ENCODE peak calls at places on chromosomes 11 and 22, in eight cellular contexts. X is Panc1; K is CD8-positive, alpha-beta memory T cell; T is prostate gland; B is hepatocyte; G is aorta; Y is lung; H is stomach. W is an unnamed sample. For H3K4me1, the result is how much of the 10 kb centered on the place peaks cover.

GRCh38 chr11:73521621-73522020 is 76.3 kb downstream of the FAM168A start:
- DNase-seq in T (no peak), Y (no peak), B (no peak), K (no peak), G (no peak), H (no peak), X (no peak), W (no peak)

GRCh38 chr11:44623716-44624491 is 58.4 kb downstream of the CD82 start:
- DNase-seq in H (peak), G (peak), B (peak), X (no peak), K (no peak), Y (peak), T (peak), W (no peak)

GRCh38 chr11:10322830-10323792 is 18.2 kb downstream of the ADM start:
- DNase-seq in K (peak), X (peak), Y (no peak), T (peak), H (peak), G (peak), B (peak), W (no peak)

GRCh38 chr11:10540546-10540914 is 457 bp downstream of the RNF141 start:
- DNase-seq in T (peak), K (no peak), Y (peak), G (no peak), X (no peak), B (peak), H (peak), W (no peak)

GRCh38 chr11:8913961-8914660 is 3.1 kb downstream of the AKIP1 start:
- DNase-seq in G (no peak), X (no peak), H (no peak), K (peak), B (peak), Y (no peak), T (no peak), W (no peak)

GRCh38 chr22:39607093-39607492 is 36.5 kb downstream of the CACNA1I start:
- DNase-seq in B (no peak), T (no peak), G (no peak), Y (no peak), H (no peak), X (no peak), K (no peak), W (no peak)

GRCh38 chr22:39967996-39968968 is 8.1 kb downstream of the TMA7B start:
- DNase-seq in B (no peak), X (no peak), G (no peak), Y (no peak), H (no peak), K (no peak), T (peak), W (no peak)

GRCh38 chr11:19719960-19720359 is 7.3 kb downstream of the NAV2 start:
- DNase-seq in X (no peak), K (no peak), Y (no peak), B (no peak), H (no peak), T (no peak), G (no peak), W (no peak)

GRCh38 chr11:75425422-75425821 is 7.6 kb downstream of the KLHL35 start:
- DNase-seq in H (no peak), G (peak), X (no peak), Y (no peak), K (no peak), T (no peak), B (no peak), W (no peak)

GRCh38 chr22:31248138-31248745 is 36.1 kb downstream of the LIMK2 start:
- DNase-seq in H (peak), B (peak), X (no peak), T (peak), K (peak), Y (peak), G (peak), W (no peak)

GRCh38 chr11:102911758-102912481 is 37.1 kb upstream of the MMP12 start:
- DNase-seq in T (no peak), Y (no peak), G (no peak), X (no peak), K (no peak), B (no peak), H (no peak), W (no peak)

GRCh38 chr11:69007978-69008381 is 5.1 kb downstream of the MRGPRF start:
- DNase-seq in Y (no peak), B (peak), H (no peak), K (no peak), G (peak), X (no peak), T (no peak), W (no peak)

GRCh38 chr11:35141538-35141937 is 2.6 kb downstream of the CD44 start:
- DNase-seq in Y (peak), G (peak), K (no peak), H (peak), B (no peak), X (no peak), T (peak), W (no peak)

GRCh38 chr11:128548655-128549255 is 38.6 kb downstream of the ETS1 start:
- DNase-seq in X (no peak), B (peak), T (no peak), K (no peak), H (peak), G (peak), Y (peak), W (no peak)

GRCh38 chr11:9688716-9689511 is 25.0 kb downstream of the SWAP70 start:
- DNase-seq in Y (no peak), B (peak), T (peak), G (no peak), H (no peak), X (peak), K (no peak), W (no peak)

GRCh38 chr22:29956680-29957079 is 73.7 kb downstream of the MTMR3 start:
- DNase-seq in B (no peak), Y (no peak), H (no peak), X (no peak), K (no peak), T (no peak), G (no peak), W (no peak)

GRCh38 chr11:68314203-68314885 is 2.0 kb downstream of the LRP5 start:
- DNase-seq in Y (no peak), G (no peak), H (no peak), T (no peak), B (no peak), X (no peak), K (no peak), W (no peak)

GRCh38 chr22:47165998-47166397 is 403.5 kb downstream of the TBC1D22A start:
- DNase-seq in G (no peak), X (no peak), K (no peak), B (no peak), H (no peak), Y (no peak), T (no peak), W (no peak)

GRCh38 chr11:35887737-35888136 is 56.1 kb upstream of the LDLRAD3 start:
- DNase-seq in H (no peak), Y (no peak), K (no peak), G (no peak), X (no peak), T (no peak), B (no peak), W (no peak)

GRCh38 chr11:77147668-77148321 is 19.7 kb downstream of the MYO7A start:
- DNase-seq in H (peak), T (no peak), G (no peak), B (peak), X (no peak), Y (no peak), K (peak), W (no peak)
- H3K27ac ChIP-seq in H (no peak), T (no peak), G (no peak), B (no peak), X (no peak), Y (no peak), K (no peak), W (no peak)

GRCh38 chr11:117794772-117795629 is 2.0 kb downstream of the DSCAML1 start:
- DNase-seq in Y (no peak), B (no peak), X (no peak), T (no peak), G (no peak), K (no peak), H (no peak), W (no peak)

GRCh38 chr11:117793521-117793920 is 3.5 kb downstream of the DSCAML1 start:
- DNase-seq in G (no peak), B (no peak), X (no peak), T (no peak), K (no peak), Y (no peak), H (no peak), W (no peak)

GRCh38 chr11:117792992-117793391 is 4.0 kb downstream of the DSCAML1 start:
- DNase-seq in B (no peak), K (no peak), X (no peak), T (no peak), G (no peak), H (no peak), Y (no peak), W (no peak)

GRCh38 chr11:117794144-117794543 is 2.9 kb downstream of the DSCAML1 start:
- DNase-seq in X (no peak), H (no peak), K (no peak), T (no peak), G (no peak), B (no peak), Y (no peak), W (no peak)

DNA sequence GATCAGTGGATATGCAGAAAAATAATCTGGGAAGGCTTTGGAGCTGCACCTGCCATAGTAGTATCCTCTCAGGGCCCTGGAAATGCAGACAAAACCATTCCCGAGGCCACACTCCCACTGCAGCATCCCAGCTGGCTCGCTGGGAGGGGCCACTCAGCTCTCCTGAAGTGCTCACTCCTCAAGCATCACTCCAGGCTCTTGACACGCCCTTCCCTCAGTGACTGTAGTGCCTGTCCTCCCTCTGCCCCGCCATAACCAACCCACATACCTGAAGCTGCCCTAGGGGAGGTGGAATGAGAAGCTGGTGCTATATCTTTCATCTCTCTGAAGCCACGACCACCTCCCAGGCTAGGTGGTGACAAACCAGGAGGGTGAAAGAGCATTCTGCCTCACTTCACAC is 4.8 kb downstream of the DSCAML1 start:
- DNase-seq in T (no peak), K (no peak), Y (peak), G (no peak), X (no peak), B (no peak), H (no peak), W (no peak)
- H3K4me3 ChIP-seq in T (no peak), K (no peak), Y (no peak), G (no peak), X (no peak), B (no peak), H (no peak), W (no peak)

GRCh38 chr22:25403752-25404471 is 160.6 kb upstream of the GRK3 start:
- DNase-seq in Y (no peak), T (no peak), B (peak), G (no peak), H (no peak), K (no peak), X (no peak), W (no peak)
- H3K4me1 ChIP-seq in Y (under half), T (under half), B (under half), G (under half), H (under half), K (under half), X (under half), W (half or more)

DNA sequence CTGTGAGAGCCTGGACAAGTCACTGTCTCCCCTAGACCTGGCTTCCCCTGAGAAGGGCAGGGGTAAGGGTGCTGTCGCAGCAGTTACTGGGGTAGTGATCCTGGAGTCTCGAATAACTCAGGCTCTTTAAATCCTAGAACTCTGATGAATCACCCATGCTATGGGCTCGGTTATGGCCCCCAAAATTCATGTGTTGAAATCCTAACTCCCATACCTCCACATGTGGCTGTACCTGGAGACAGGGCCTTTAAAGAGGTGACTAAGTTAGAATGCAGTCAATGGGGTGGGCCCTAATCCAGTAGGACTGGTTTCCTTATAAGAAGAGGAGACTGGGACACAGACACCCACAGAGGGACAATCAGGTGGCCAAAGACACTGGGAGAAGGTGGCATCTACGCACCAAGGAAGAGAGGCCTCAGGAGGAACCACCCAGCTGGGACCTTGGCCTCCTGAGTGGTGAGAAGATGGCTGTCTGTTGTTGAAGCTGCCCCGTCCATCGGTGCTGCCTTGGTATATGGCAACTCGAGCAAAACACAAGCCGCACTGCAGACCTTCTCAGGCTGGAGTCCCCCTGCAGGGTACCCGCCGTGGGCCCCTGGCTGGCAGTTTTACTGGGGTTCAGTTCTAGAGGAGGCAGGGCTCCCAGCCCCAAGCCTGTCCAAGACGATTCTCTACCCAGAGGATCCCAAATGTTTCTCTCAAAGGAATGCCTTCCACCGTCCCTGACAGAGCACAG is 48.8 kb upstream of the SHISAL1 start:
- DNase-seq in T (no peak), X (no peak), G (peak), K (no peak), H (no peak), Y (no peak), B (no peak), W (no peak)
- H3K27ac ChIP-seq in T (peak), X (no peak), G (peak), K (no peak), H (peak), Y (no peak), B (no peak), W (peak)

GRCh38 chr22:22048981-22049531 is 66.5 kb upstream of the TOP3B start:
- DNase-seq in G (no peak), T (no peak), X (no peak), Y (no peak), H (no peak), K (no peak), B (no peak), W (no peak)
- H3K4me3 ChIP-seq in G (no peak), T (no peak), X (no peak), Y (no peak), H (no peak), K (no peak), B (no peak), W (no peak)

GRCh38 chr11:57903441-57904123 is 120.1 kb upstream of the OR9Q1 start:
- DNase-seq in T (peak), H (peak), Y (no peak), K (no peak), G (no peak), X (no peak), B (peak), W (no peak)

GRCh38 chr11:57904369-57904768 is 119.3 kb upstream of the OR9Q1 start:
- DNase-seq in Y (no peak), B (no peak), K (no peak), H (no peak), T (no peak), G (no peak), X (no peak), W (no peak)

GRCh38 chr11:57901756-57902155 is 121.9 kb upstream of the OR9Q1 start:
- DNase-seq in H (no peak), G (no peak), B (no peak), Y (no peak), T (no peak), K (no peak), X (no peak), W (peak)

GRCh38 chr11:57901278-57901677 is 122.4 kb upstream of the OR9Q1 start:
- DNase-seq in K (no peak), Y (no peak), X (no peak), G (no peak), H (no peak), T (no peak), B (no peak), W (no peak)

DNA sequence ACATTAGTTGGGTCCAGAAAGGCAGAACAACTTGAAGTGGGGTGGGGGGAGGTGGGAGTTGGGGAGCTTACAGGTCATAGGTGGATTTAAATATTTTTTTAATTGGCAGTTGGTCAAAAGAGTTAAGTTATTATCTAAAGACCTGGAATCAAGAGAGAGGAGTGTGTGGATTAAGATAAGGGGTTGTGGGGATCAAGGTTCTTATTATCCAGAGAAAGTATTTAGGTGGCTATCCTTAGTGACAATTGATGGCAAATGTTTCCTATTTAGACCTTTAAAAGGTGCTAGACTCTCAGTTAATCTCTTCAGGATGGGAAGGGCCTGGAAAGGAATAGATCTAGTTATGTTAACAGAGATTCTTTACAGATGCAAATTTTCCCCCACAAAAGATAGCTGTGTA is 120.7 kb upstream of the OR9Q1 start:
- DNase-seq in K (no peak), G (no peak), H (no peak), X (no peak), T (no peak), Y (no peak), B (no peak), W (no peak)
- H3K4me1 ChIP-seq in K (under half), G (under half), H (under half), X (under half), T (under half), Y (under half), B (under half), W (half or more)

DNA sequence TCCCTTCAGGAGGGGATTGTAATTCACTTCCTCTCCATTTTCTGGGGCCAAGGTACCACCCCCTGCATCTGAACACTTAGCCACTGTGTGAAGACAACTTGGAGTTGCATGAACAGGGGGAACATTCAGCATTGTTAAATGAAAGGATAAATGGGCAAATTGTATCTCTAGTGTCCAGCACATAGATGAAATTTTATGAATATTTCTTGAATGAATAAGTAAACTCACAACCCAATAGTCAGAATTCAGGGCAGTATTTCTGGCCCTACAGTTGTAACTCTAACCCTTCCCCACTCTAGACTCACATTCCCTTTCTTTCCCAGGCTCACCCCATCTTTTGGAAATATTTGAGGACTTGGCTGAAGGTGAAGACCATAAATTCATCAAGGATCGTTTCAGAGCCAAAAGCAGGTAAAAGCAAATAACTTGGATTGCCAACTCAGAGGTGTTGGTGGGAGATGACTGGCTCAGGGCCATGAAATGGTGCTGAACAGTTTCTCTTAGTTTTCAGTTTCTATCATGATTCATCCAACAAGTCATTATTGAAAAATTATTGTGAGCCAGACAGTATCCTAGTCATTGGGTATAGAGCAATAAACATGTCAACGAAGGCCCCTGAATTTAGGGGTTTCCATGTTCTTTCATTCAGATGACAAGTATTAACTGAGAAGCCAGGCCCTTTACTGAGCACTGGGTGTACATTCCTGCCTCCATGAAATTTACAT is 33.3 kb upstream of the ZC3H12C start:
- DNase-seq in X (no peak), K (no peak), Y (no peak), G (no peak), T (no peak), B (no peak), H (no peak), W (no peak)
- H3K27ac ChIP-seq in X (no peak), K (no peak), Y (no peak), G (no peak), T (no peak), B (no peak), H (no peak), W (no peak)

DNA sequence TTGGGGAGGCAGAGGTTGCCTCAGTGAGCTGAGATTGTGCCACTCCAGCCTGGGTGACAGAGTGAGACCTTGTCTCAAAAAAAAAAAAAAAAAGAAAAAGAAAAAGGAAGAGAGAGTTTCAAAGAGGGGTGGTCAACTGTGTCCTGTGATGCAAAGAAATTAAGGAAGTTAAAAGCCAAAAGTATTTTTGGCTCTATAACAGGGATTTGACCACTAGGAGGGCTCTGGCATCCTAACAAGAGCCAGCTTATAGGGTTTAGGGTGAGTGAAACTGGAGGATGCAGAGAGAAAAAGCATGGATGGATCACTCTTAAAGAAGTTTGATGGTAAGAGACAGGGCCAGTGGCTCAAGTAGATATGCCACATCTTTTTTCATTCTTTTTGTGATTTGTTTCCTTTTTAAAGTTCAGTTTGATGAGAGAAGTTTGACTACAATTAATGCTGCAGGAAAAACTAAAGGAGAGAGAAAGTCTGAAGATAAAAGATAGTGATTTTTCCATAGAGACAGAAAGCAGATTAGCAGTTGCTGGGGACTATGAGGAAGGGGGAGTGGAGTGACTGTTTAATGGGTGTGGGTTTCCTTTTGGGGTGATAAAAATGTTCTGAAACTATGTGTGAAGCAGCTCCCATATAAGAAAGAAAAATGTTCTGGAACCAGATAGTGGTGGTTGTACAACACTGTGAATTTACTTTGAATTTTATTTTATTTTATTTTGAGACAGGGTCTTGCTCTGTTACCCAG is 11.1 kb upstream of the MICAL2 start:
- DNase-seq in H (no peak), Y (no peak), T (no peak), K (no peak), B (no peak), G (peak), X (no peak), W (no peak)
- H3K4me3 ChIP-seq in H (no peak), Y (no peak), T (no peak), K (no peak), B (no peak), G (no peak), X (no peak), W (no peak)

GRCh38 chr11:125376117-125376516 is 119.9 kb downstream of the FEZ1 start:
- DNase-seq in T (peak), H (peak), Y (no peak), G (peak), K (no peak), X (no peak), B (peak), W (no peak)
- H3K4me1 ChIP-seq in T (under half), H (under half), Y (under half), G (under half), K (under half), X (under half), B (under half), W (under half)

W was measured in esophagus squamous epithelium.